ENCODE peak calls at places on chromosomes 2 and 18, in seven cellular contexts. H, O, X, P, I, Y and A are unnamed samples.
A peak's percentile ranks its signal among the peaks of the same experiment; 100 is the strongest.

GRCh38 chr2:12116228-12116750 is 369.9 kb downstream of the LPIN1 start:
- DNase-seq in O (no peak), I (no peak), P (no peak), H (no peak), Y (no peak), X (no peak), A (no peak)

GRCh38 chr18:59145055-59145454 is 5.4 kb downstream of the SEC11C start:
- DNase-seq in X (no peak), P (no peak), I (no peak), O (no peak), H (no peak), Y (no peak), A (no peak)

GRCh38 chr2:146633159-146633558 is 1211.7 kb upstream of the ACVR2A start:
- DNase-seq in Y (no peak), P (no peak), H (no peak), I (no peak), O (no peak), X (no peak), A (no peak)

GRCh38 chr2:116510117-116510671 is 1304.3 kb upstream of the DDX18 start:
- DNase-seq in O (no peak), P (peak; percentile 4), I (peak; percentile 59), H (no peak), Y (no peak), X (no peak), A (no peak)

GRCh38 chr18:8121091-8121490 is 488.1 kb upstream of the RAB12 start:
- DNase-seq in H (no peak), I (no peak), Y (no peak), O (no peak), X (no peak), P (no peak), A (no peak)

GRCh38 chr2:170747921-170748320 is 22.3 kb upstream of the ERICH2 start:
- DNase-seq in P (no peak), I (no peak), H (no peak), X (no peak), O (no peak), Y (no peak), A (no peak)

GRCh38 chr2:79832540-79833234 is 319.8 kb downstream of the CTNNA2 start:
- DNase-seq in I (peak; percentile 39), P (no peak), Y (no peak), O (no peak), H (no peak), X (no peak), A (no peak)

GRCh38 chr2:202378001-202378400 is 1.9 kb downstream of the BMPR2 start:
- DNase-seq in X (no peak), Y (no peak), I (no peak), O (no peak), P (no peak), H (no peak), A (no peak)

GRCh38 chr2:186455613-186456012 is 30.4 kb upstream of the ZC3H15 start:
- DNase-seq in X (no peak), P (no peak), I (no peak), Y (no peak), O (no peak), H (no peak), A (no peak)

GRCh38 chr2:11094021-11094810 is 61.1 kb upstream of the SLC66A3 start:
- DNase-seq in H (no peak), I (no peak), P (no peak), X (no peak), O (no peak), Y (no peak), A (no peak)

GRCh38 chr2:45117383-45117782 is 108.1 kb upstream of the SIX2 start:
- DNase-seq in X (no peak), O (no peak), P (no peak), Y (no peak), H (no peak), I (no peak), A (no peak)

GRCh38 chr2:46774499-46775228 is 140.9 kb downstream of the MCFD2 start:
- DNase-seq in Y (no peak), P (no peak), I (no peak), X (no peak), H (no peak), O (no peak), A (no peak)

GRCh38 chr2:199757466-199757865 is 93.5 kb downstream of the FTCDNL1 start:
- DNase-seq in X (no peak), O (no peak), I (no peak), P (no peak), H (no peak), Y (no peak), A (no peak)

GRCh38 chr2:235911633-235912032 is 256.6 kb downstream of the GBX2 start:
- DNase-seq in P (no peak), X (no peak), H (no peak), I (no peak), Y (no peak), O (no peak), A (no peak)